ENCODE peak calls at places on chromosome 22, in eight cellular contexts. E is Calu3, I is breast epithelium, S is astrocyte of the spinal cord, P is colonic mucosa, N is esophagus squamous epithelium, M is HFFc6, K is AG04450. H is an unnamed sample.

GRCh38 chr22:43260818-43261217 is 73.9 kb upstream of the TTLL12 start:
- DNase-seq in E (no peak), I (no peak), S (no peak), P (no peak), N (no peak), M (no peak), K (no peak), H (no peak)

GRCh38 chr22:20606041-20606783 is 98.8 kb downstream of the MED15 start:
- DNase-seq in E (peak), I (peak), S (peak), P (peak), N (no peak), M (peak), K (peak), H (no peak)

GRCh38 chr22:40196628-40197027 is 18.9 kb downstream of the TNRC6B start:
- DNase-seq in E (no peak), I (no peak), S (peak), P (no peak), N (no peak), M (peak), K (peak), H (no peak)

GRCh38 chr22:31538815-31539214 is 42.5 kb downstream of the SFI1 start:
- DNase-seq in E (no peak), I (no peak), S (no peak), P (no peak), N (no peak), M (no peak), K (no peak), H (no peak)

GRCh38 chr22:45329536-45329936 is 19.8 kb downstream of the FAM118A start:
- DNase-seq in E (no peak), I (peak), S (no peak), P (no peak), N (no peak), M (no peak), K (no peak), H (no peak)

GRCh38 chr22:45290410-45290936 is 5.7 kb downstream of the UPK3A start:
- DNase-seq in E (peak), I (no peak), S (peak), P (peak), N (no peak), M (no peak), K (peak), H (no peak)

GRCh38 chr22:47394504-47395440 is 632.3 kb downstream of the TBC1D22A start:
- DNase-seq in E (no peak), I (peak), S (no peak), P (no peak), N (no peak), M (no peak), K (no peak), H (no peak)

GRCh38 chr22:45253039-45253641 is 12.4 kb upstream of the KIAA0930 start:
- DNase-seq in E (no peak), I (no peak), S (no peak), P (no peak), N (no peak), M (no peak), K (no peak), H (no peak)

GRCh38 chr22:42914511-42915076 is 57.5 kb upstream of the ARFGAP3 start:
- DNase-seq in E (no peak), I (no peak), S (no peak), P (no peak), N (no peak), M (no peak), K (no peak), H (no peak)

GRCh38 chr22:48035897-48036296 is 1273.4 kb downstream of the TBC1D22A start:
- DNase-seq in E (no peak), I (no peak), S (no peak), P (no peak), N (no peak), M (no peak), K (no peak), H (no peak)

GRCh38 chr22:47046411-47047065 is 284.1 kb downstream of the TBC1D22A start:
- DNase-seq in E (no peak), I (no peak), S (no peak), P (no peak), N (no peak), M (no peak), K (no peak), H (no peak)

GRCh38 chr22:31120642-31121041 is 2.1 kb upstream of the INPP5J start:
- DNase-seq in E (no peak), I (no peak), S (no peak), P (no peak), N (no peak), M (no peak), K (no peak), H (no peak)

DNA sequence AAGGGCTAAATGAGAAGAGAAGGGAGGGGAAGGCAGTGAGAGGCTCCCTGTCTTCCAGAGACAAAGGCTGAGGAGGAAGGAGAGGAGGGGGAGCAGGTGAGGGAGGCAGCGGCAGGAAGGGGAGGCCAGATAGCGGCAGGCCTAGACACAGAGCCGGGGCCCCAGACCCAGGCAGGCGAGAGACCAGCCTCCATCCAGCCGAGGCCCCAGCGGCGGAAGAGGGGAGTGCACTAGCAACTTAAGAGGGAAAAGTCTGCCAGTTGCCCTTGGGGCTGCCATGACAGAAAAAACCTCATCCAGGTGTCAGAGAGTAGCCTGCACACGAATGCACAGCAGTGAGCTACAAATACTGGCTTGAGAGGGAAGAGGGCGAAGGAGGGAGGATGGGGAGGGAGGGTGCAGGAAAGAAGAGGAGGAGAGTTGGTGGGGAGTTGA is 46.7 kb downstream of the IGLL1 start:
- DNase-seq in E (peak), I (peak), S (no peak), P (no peak), N (no peak), M (no peak), K (no peak), H (no peak)
- TF ChIP-seq CTCF in E (peak), I (peak), S (peak), P (no peak), N (peak), M (no peak), K (peak), H (no peak)

GRCh38 chr22:29206372-29207230 is 905 bp downstream of the EMID1 start:
- DNase-seq in E (no peak), I (no peak), S (no peak), P (no peak), N (no peak), M (no peak), K (no peak), H (no peak)

GRCh38 chr22:29205260-29205597 is 467 bp upstream of the EMID1 start:
- DNase-seq in E (no peak), I (no peak), S (no peak), P (no peak), N (no peak), M (no peak), K (no peak), H (no peak)

GRCh38 chr22:29207231-29207550 is 1.5 kb downstream of the EMID1 start:
- DNase-seq in E (no peak), I (no peak), S (no peak), P (no peak), N (no peak), M (no peak), K (no peak), H (no peak)

GRCh38 chr22:29204617-29205183 is 996 bp upstream of the EMID1 start:
- DNase-seq in E (no peak), I (no peak), S (no peak), P (no peak), N (no peak), M (no peak), K (no peak), H (no peak)

GRCh38 chr22:29205598-29206371 is at the start of gene EMID1:
- DNase-seq in E (peak), I (no peak), S (no peak), P (no peak), N (no peak), M (no peak), K (no peak), H (no peak)
- TF ChIP-seq CTCF in E (no peak), I (no peak), S (peak), P (no peak), N (no peak), M (no peak), K (peak), H (no peak)

GRCh38 chr22:21629262-21630149 is at the start of gene YDJC:
- DNase-seq in E (peak), I (peak), S (peak), P (peak), N (peak), M (peak), K (peak), H (peak)
- TF ChIP-seq CTCF in E (peak), I (peak), S (peak), P (peak), N (peak), M (peak), K (peak), H (no peak)

GRCh38 chr22:49415219-49415951 is 412.3 kb downstream of the BRD1 start:
- DNase-seq in E (no peak), I (no peak), S (no peak), P (no peak), N (no peak), M (no peak), K (no peak), H (no peak)
- TF ChIP-seq CTCF in E (no peak), I (no peak), S (no peak), P (no peak), N (no peak), M (no peak), K (no peak), H (no peak)

DNA sequence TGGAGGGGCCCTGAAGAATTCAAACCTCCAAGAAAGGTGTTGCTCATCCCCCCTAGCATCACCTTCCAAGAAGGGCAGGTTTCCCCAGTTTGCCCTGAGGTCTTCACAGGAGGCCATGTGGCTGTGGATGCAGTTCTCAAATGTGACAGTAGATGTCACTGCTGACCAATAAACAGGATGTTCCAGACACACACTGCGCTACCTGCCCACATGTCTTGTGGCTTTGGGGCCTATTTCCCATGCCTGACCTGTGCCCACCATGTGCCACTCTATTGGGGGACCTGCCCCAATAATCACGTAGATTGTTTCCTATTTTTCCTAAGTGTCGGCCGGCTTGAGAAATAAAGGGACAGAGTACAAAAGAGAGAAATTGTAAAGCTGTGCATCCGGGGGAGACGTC is 4.5 kb downstream of the GSTT2 start:
- DNase-seq in E (peak), I (no peak), S (peak), P (no peak), N (no peak), M (no peak), K (no peak), H (no peak)
- TF ChIP-seq CTCF in E (peak), I (no peak), S (peak), P (peak), N (no peak), M (peak), K (peak), H (no peak)

GRCh38 chr22:36405671-36406070 is 17.9 kb upstream of the MYH9 start:
- DNase-seq in E (peak), I (no peak), S (no peak), P (no peak), N (no peak), M (no peak), K (no peak), H (no peak)
- TF ChIP-seq CTCF in E (no peak), I (no peak), S (no peak), P (no peak), N (no peak), M (no peak), K (no peak), H (no peak)

DNA sequence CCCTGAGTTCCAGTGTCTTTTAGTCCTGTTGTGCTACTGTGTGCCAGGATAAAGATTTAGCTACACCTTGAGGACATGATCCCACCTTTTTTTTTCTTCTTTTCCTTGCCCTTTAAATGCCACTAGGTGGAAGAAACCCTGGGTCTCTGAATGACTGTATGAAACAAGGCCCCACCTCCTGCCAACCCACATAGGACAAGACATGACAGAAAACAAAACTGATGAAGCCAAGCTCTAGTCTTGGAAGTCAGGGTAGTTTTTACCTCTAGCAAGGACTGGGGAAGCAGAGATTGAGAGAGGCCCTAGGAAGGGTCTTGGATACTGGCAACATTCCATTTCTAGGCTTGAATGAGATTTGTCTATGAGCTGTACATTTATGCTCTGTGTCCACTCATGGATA is 410.7 kb downstream of the MIAT start:
- DNase-seq in E (no peak), I (no peak), S (no peak), P (no peak), N (no peak), M (no peak), K (no peak), H (no peak)
- TF ChIP-seq CTCF in E (no peak), I (no peak), S (no peak), P (no peak), N (no peak), M (no peak), K (no peak), H (no peak)

GRCh38 chr22:38230108-38230825 is 28.5 kb downstream of the MAFF start:
- DNase-seq in E (no peak), I (no peak), S (no peak), P (peak), N (no peak), M (no peak), K (no peak), H (no peak)
- TF ChIP-seq CTCF in E (no peak), I (peak), S (peak), P (peak), N (peak), M (peak), K (peak), H (no peak)

H was measured in omental fat pad.